ENCODE peak calls at places on chromosomes 5 and 9, in nine cellular contexts. T, B, P, H, V, R, U, I and J are unnamed samples.

GRCh38 chr5:33410221-33410620 is 30.5 kb upstream of the TARS1 start:
- DNase-seq in T (no peak), B (no peak), P (no peak), H (no peak), V (no peak), R (no peak), U (no peak), I (no peak), J (no peak)

GRCh38 chr9:89178162-89179120 is at the start of gene SHC3:
- DNase-seq in T (no peak), B (no peak), P (no peak), H (no peak), V (peak; percentile 73), R (no peak), U (no peak), I (no peak), J (no peak)

GRCh38 chr5:17357504-17357903 is 140.1 kb downstream of the BASP1 start:
- DNase-seq in T (no peak), B (no peak), P (no peak), H (no peak), V (no peak), R (no peak), U (no peak), I (no peak), J (no peak)

GRCh38 chr9:94159069-94159915 is 75.0 kb downstream of the PTPDC1 start:
- DNase-seq in T (no peak), B (no peak), P (no peak), H (no peak), V (peak; percentile 3), R (no peak), U (no peak), I (no peak), J (no peak)

GRCh38 chr9:136858844-136859757 is 7.0 kb downstream of the MAMDC4 start:
- DNase-seq in T (peak; percentile 92), B (peak; percentile 50), P (no peak), H (peak; percentile 87), V (peak; percentile 46), R (peak; percentile 60), U (no peak), I (no peak), J (no peak)

GRCh38 chr5:62550103-62550502 is 28.5 kb upstream of the LRRC70 start:
- DNase-seq in T (no peak), B (no peak), P (no peak), H (no peak), V (no peak), R (no peak), U (no peak), I (no peak), J (no peak)

GRCh38 chr9:68805890-68806517 is 101.0 kb downstream of the PIP5K1B start:
- DNase-seq in T (no peak), B (no peak), P (peak; percentile 29), H (no peak), V (no peak), R (no peak), U (no peak), I (no peak), J (no peak)

GRCh38 chr5:165559645-165560044 is 2054.2 kb downstream of the MAT2B start:
- DNase-seq in T (no peak), B (no peak), P (no peak), H (no peak), V (no peak), R (no peak), U (no peak), I (no peak), J (no peak)

GRCh38 chr5:83368835-83369234 is 102.7 kb upstream of the VCAN start:
- DNase-seq in T (no peak), B (no peak), P (no peak), H (no peak), V (no peak), R (no peak), U (no peak), I (no peak), J (no peak)

GRCh38 chr9:128405077-128405779 is 15.4 kb upstream of the CERCAM start:
- DNase-seq in T (no peak), B (no peak), P (no peak), H (no peak), V (no peak), R (no peak), U (peak; percentile 48), I (no peak), J (no peak)

GRCh38 chr5:17005087-17005828 is 69.2 kb upstream of the MYO10 start:
- DNase-seq in T (no peak), B (no peak), P (no peak), H (no peak), V (no peak), R (no peak), U (no peak), I (no peak), J (no peak)

GRCh38 chr5:76402880-76403712 is at the start of gene IQGAP2:
- DNase-seq in T (peak; percentile 85), B (peak; percentile 74), P (peak; percentile 90), H (peak; percentile 77), V (peak; percentile 88), R (peak; percentile 73), U (peak; percentile 50), I (peak; percentile 42), J (peak; percentile 82)

GRCh38 chr9:37700900-37701299 is 50.1 kb downstream of the FRMPD1 start:
- DNase-seq in T (no peak), B (no peak), P (no peak), H (no peak), V (no peak), R (no peak), U (peak; percentile 67), I (no peak), J (no peak)

GRCh38 chr5:74072646-74073045 is 446.6 kb downstream of the ARHGEF28 start:
- DNase-seq in T (no peak), B (no peak), P (no peak), H (no peak), V (no peak), R (no peak), U (no peak), I (no peak), J (no peak)

GRCh38 chr5:157184117-157184516 is 3.5 kb downstream of the ITK start:
- DNase-seq in T (no peak), B (no peak), P (no peak), H (no peak), V (no peak), R (no peak), U (no peak), I (no peak), J (no peak)

GRCh38 chr9:71764438-71764837 is 3.9 kb downstream of the CEMIP2 start:
- DNase-seq in T (no peak), B (no peak), P (no peak), H (no peak), V (no peak), R (no peak), U (no peak), I (no peak), J (no peak)

GRCh38 chr9:71761938-71762353 is 6.4 kb downstream of the CEMIP2 start:
- DNase-seq in T (no peak), B (no peak), P (peak; percentile 47), H (no peak), V (no peak), R (peak; percentile 66), U (no peak), I (no peak), J (no peak)

GRCh38 chr9:71760901-71761300 is 7.4 kb downstream of the CEMIP2 start:
- DNase-seq in T (no peak), B (peak; percentile 49), P (no peak), H (no peak), V (no peak), R (no peak), U (peak; percentile 32), I (no peak), J (no peak)

GRCh38 chr9:71763752-71764332 is 4.5 kb downstream of the CEMIP2 start:
- DNase-seq in T (no peak), B (no peak), P (no peak), H (no peak), V (no peak), R (no peak), U (no peak), I (no peak), J (no peak)

GRCh38 chr9:71762900-71763653 is 5.2 kb downstream of the CEMIP2 start:
- DNase-seq in T (no peak), B (peak; percentile 59), P (no peak), H (no peak), V (no peak), R (no peak), U (peak; percentile 82), I (no peak), J (no peak)
- H3K27ac ChIP-seq in T (peak overlapping the region; percentile 96), B (peak overlapping the region; percentile 97), P (no peak overlapping the region), H (no peak overlapping the region), V (no peak overlapping the region), R (peak overlapping the region; percentile 51), U (peak overlapping the region; percentile 92), I (peak overlapping the region; percentile 21), J (no peak overlapping the region)

GRCh38 chr5:115457574-115457973 is 87.0 kb downstream of the FEM1C start:
- DNase-seq in T (no peak), B (no peak), P (no peak), H (no peak), V (no peak), R (no peak), U (no peak), I (no peak), J (no peak)

GRCh38 chr5:115456539-115456938 is 88.0 kb downstream of the FEM1C start:
- DNase-seq in T (peak; percentile 35), B (no peak), P (no peak), H (no peak), V (no peak), R (no peak), U (no peak), I (no peak), J (no peak)

GRCh38 chr5:115453391-115454095 is 91.0 kb downstream of the FEM1C start:
- DNase-seq in T (no peak), B (no peak), P (no peak), H (no peak), V (no peak), R (no peak), U (no peak), I (no peak), J (no peak)

GRCh38 chr5:115456056-115456455 is 88.5 kb downstream of the FEM1C start:
- DNase-seq in T (no peak), B (no peak), P (no peak), H (no peak), V (no peak), R (no peak), U (no peak), I (no peak), J (no peak)

GRCh38 chr5:115455241-115455640 is 89.3 kb downstream of the FEM1C start:
- DNase-seq in T (no peak), B (peak; percentile 17), P (no peak), H (no peak), V (no peak), R (peak; percentile 29), U (no peak), I (no peak), J (no peak)
- H3K4me1 ChIP-seq in T (peaks cover 24% of the 10 kb centered on the region), B (peaks cover 35% of the 10 kb centered on the region), P (no peaks in the 10 kb centered on the region), H (peaks cover 10% of the 10 kb centered on the region), V (no peaks in the 10 kb centered on the region), R (peaks cover 16% of the 10 kb centered on the region), U (no peaks in the 10 kb centered on the region), I (peaks cover 18% of the 10 kb centered on the region), J (no peaks in the 10 kb centered on the region)

GRCh38 chr9:102594216-102594615 is 400.9 kb upstream of the CYLC2 start:
- DNase-seq in T (no peak), B (no peak), P (no peak), H (no peak), V (no peak), R (no peak), U (no peak), I (no peak), J (no peak)
- TF ChIP-seq EP300 in T (no peak), B (no peak), P (no peak), H (no peak), V (no peak), R (no peak), U (no peak), I (no peak), J (no peak)

GRCh38 chr5:7877851-7878250 is 8.9 kb downstream of the MTRR start:
- DNase-seq in T (no peak), B (peak; percentile 44), P (peak; percentile 23), H (no peak), V (no peak), R (no peak), U (peak; percentile 5), I (no peak), J (no peak)
- H3K27ac ChIP-seq in T (peak overlapping the region; percentile 38), B (peak overlapping the region; percentile 79), P (no peak overlapping the region), H (no peak overlapping the region), V (no peak overlapping the region), R (peak overlapping the region; percentile 76), U (peak overlapping the region; percentile 22), I (no peak overlapping the region), J (no peak overlapping the region)